ENCODE peak calls at places on chromosome 20, in eight cellular contexts. A is hepatic stellate cell; V is fibroblast of the aortic adventitia; K is activated CD4-positive, alpha-beta T cell treated with anti-CD3 and anti-CD28 coated beads, Interleukin-2, amount 10 ng/mL, durations not matched to agents 7 days and 5 days; G is stimulated activated CD4-positive, alpha-beta T cell treated with anti-CD3 and anti-CD28 coated beads, Interleukin-4, amount 100 ng/mL, for 24 hours; Y is Jurkat, Clone E6-1; D is brain pericyte; S is T-helper 1 cell. N is an unnamed sample.

GRCh38 chr20:34111057-34111711 is 859 bp downstream of the EIF2S2 start:
- DNase-seq in A (peak), V (peak), K (no peak), G (peak), Y (no peak), D (no peak), S (no peak), N (no peak)

GRCh38 chr20:57698867-57699275 is 10.9 kb downstream of the PMEPA1 start:
- DNase-seq in A (no peak), V (peak), K (no peak), G (peak), Y (no peak), D (no peak), S (no peak), N (no peak)

GRCh38 chr20:37275125-37275524 is 13.5 kb upstream of the GHRH start:
- DNase-seq in A (no peak), V (no peak), K (no peak), G (no peak), Y (no peak), D (no peak), S (no peak), N (no peak)

GRCh38 chr20:58092871-58093270 is 135.6 kb downstream of the ANKRD60 start:
- DNase-seq in A (no peak), V (no peak), K (no peak), G (no peak), Y (no peak), D (no peak), S (no peak), N (no peak)

GRCh38 chr20:25205277-25206062 is 10.0 kb downstream of the ENTPD6 start:
- DNase-seq in A (no peak), V (no peak), K (no peak), G (no peak), Y (no peak), D (no peak), S (no peak), N (no peak)

GRCh38 chr20:15708984-15709598 is 864.2 kb downstream of the KIF16B start:
- DNase-seq in A (no peak), V (no peak), K (peak), G (peak), Y (peak), D (no peak), S (no peak), N (peak)

GRCh38 chr20:51811040-51811351 is 8.7 kb upstream of the SALL4 start:
- DNase-seq in A (no peak), V (peak), K (no peak), G (no peak), Y (no peak), D (no peak), S (no peak), N (no peak)

GRCh38 chr20:46139243-46139889 is 21.3 kb downstream of the CD40 start:
- DNase-seq in A (no peak), V (no peak), K (no peak), G (no peak), Y (no peak), D (no peak), S (no peak), N (no peak)

GRCh38 chr20:22836211-22836610 is 198.9 kb upstream of the SSTR4 start:
- DNase-seq in A (no peak), V (peak), K (no peak), G (no peak), Y (no peak), D (no peak), S (no peak), N (no peak)

GRCh38 chr20:3786665-3787639 is at the start of gene CENPB:
- DNase-seq in A (peak), V (peak), K (peak), G (peak), Y (peak), D (no peak), S (peak), N (peak)

GRCh38 chr20:22584630-22584921 is 204 bp upstream of the FOXA2 start:
- DNase-seq in A (no peak), V (no peak), K (no peak), G (no peak), Y (no peak), D (no peak), S (no peak), N (no peak)

N was measured in CD4-positive, alpha-beta memory T cell.